ENCODE peak calls at places on chromosomes 12 and 14, in nine cellular contexts. R is neural progenitor cell, V is lower leg skin, J is tibial artery, T is AG04449, L is mucosa of descending colon, B is heart left ventricle, U is OCI-LY7, Q is cardiac muscle cell. X is an unnamed sample.

GRCh38 chr12:31589896-31590729 is 823 bp downstream of the DENND5B start:
- DNase-seq in R (peak; percentile 84), U (peak; percentile 81), J (peak; percentile 86), V (peak; percentile 19), B (peak; percentile 81), L (peak; percentile 80), T (no peak), Q (peak; percentile 72), X (peak; percentile 52)

GRCh38 chr12:32467959-32468863 is 68.9 kb downstream of the FGD4 start:
- DNase-seq in Q (no peak), U (peak; percentile 80), L (no peak), V (no peak), J (no peak), T (no peak), B (peak; percentile 46), R (no peak), X (no peak)

GRCh38 chr12:716506-716905 is 35.9 kb upstream of the WNK1 start:
- DNase-seq in V (no peak), B (peak; percentile 84), T (no peak), R (no peak), J (no peak), U (peak; percentile 14), L (no peak), Q (peak; percentile 78), X (no peak)

GRCh38 chr14:93906341-93907329 is 20.5 kb upstream of the FAM181A start:
- DNase-seq in V (peak; percentile 24), U (peak; percentile 72), B (no peak), T (no peak), Q (peak; percentile 52), L (no peak), R (peak; percentile 78), J (peak; percentile 74), X (no peak)

GRCh38 chr14:81400202-81400678 is at the start of gene STON2:
- DNase-seq in J (no peak), L (no peak), V (peak; percentile 68), B (peak; percentile 33), Q (peak; percentile 33), R (no peak), T (no peak), U (no peak), X (peak; percentile 69)

GRCh38 chr14:30848449-30849240 is 25.7 kb upstream of the COCH start:
- DNase-seq in J (no peak), U (no peak), V (no peak), T (no peak), B (no peak), Q (no peak), L (no peak), R (no peak), X (no peak)

GRCh38 chr14:99562848-99563748 is 40.9 kb downstream of the CCDC85C start:
- DNase-seq in Q (peak; percentile 78), B (peak; percentile 87), R (peak; percentile 97), U (no peak), T (no peak), L (peak; percentile 86), V (no peak), J (peak; percentile 84), X (peak; percentile 27)

GRCh38 chr12:106791531-106791930 is 17.0 kb downstream of the RIC8B start:
- DNase-seq in B (no peak), T (no peak), R (no peak), J (no peak), U (no peak), V (no peak), L (no peak), Q (no peak), X (no peak)

DNA sequence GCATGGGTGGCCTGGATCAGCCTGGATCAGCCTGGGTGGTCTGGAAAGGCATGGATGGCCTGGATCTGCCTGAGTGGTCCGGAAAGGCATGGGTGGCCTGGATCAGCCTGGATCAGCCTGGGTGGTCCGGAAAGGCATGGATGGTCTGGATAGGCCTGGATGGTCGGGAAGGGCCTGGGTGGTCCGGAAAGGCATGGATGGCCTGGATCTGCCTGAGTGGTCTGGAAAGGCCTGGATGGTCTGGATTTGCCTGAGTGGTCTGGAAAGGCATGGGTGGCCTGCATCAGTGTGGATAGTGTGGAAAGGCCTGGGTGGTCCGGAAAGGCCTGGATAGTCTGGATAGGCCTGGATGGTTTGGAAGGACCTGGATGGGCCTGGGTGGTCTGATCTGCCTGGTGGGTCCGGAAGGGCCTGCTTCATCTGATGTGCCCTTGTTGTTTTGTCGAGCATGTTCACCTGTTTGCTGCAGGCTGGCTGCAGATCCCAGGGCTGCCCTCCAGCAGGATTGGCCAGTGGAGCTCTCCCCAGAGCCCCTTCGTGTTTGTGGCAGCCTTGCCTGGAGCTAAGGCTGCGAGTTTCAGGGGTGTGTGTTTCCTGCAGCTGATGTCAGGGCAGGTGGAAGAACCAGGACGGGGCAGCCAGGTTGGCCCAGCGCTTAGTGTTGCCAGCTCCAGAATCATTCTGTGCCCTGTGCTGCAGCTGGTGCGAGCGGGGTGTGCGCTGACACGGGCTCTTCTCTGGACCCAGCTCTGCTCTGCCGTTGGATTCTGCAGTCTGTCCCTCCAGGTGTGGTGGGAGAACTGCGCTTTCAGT is 19.3 kb upstream of the TEX22 start:
- DNase-seq in U (no peak), L (peak; percentile 34), V (no peak), R (no peak), J (no peak), T (no peak), B (no peak), Q (no peak), X (no peak)
- H3K4me3 ChIP-seq in U (no peak overlapping the region), L (no peak overlapping the region), V (no peak overlapping the region), R (no peak overlapping the region), J (no peak overlapping the region), T (no peak overlapping the region), B (no peak overlapping the region), Q (no peak overlapping the region), X (no peak overlapping the region)

DNA sequence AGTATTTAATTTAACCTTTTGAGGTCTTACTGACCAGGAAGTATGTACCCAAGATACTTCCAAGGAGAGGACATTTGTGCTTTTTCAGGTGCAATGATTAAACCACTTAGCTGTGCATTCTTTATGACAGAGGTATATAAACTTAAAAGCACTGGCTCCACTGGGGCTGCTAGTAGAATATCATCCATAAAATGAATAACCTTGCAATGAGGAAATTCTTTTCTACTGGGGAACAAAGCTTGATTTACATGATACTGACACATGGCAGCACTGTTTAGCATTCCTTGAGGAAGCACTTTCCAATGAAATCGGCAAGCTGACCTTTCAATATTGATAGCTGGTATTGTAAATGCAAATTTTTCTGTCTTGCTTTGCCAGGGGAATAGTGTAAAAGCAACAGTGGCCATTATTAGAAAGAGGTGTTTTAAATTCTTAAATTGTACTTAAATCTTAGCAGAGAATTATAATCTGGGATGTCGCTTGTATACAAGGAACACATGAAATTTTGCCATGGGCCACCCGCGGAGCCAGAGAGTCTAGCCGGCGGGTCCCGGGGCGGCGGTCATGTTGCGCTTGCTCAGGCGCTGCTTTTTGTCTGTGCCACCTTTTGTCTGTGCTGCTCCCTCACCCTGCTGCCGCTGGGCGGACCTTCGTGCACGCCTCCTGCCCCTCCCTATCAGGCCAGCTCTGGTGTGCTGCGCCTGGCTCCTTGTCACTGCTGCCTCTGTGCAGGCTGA is 20.9 kb upstream of the BLTP3B start:
- DNase-seq in V (peak; percentile 65), R (peak; percentile 93), Q (peak; percentile 64), B (peak; percentile 91), L (peak; percentile 91), U (no peak), J (peak; percentile 84), T (no peak), X (peak; percentile 49)
- TF ChIP-seq CTCF in V (no peak), R (peak; percentile 31), Q (peak; percentile 13), B (peak; percentile 23), L (no peak), U (no peak), J (peak; percentile 24), T (no peak), X (no peak)

GRCh38 chr12:109291531-109292341 is 17.3 kb downstream of the FOXN4 start:
- DNase-seq in V (peak; percentile 33), U (no peak), R (peak; percentile 96), Q (peak; percentile 41), T (no peak), J (peak; percentile 77), B (peak; percentile 83), L (peak; percentile 73), X (peak; percentile 17)
- H3K4me3 ChIP-seq in V (no peak overlapping the region), U (no peak overlapping the region), R (no peak overlapping the region), Q (no peak overlapping the region), T (no peak overlapping the region), J (peak overlapping the region; percentile 51), B (peak overlapping the region; percentile 2), L (no peak overlapping the region), X (peak overlapping the region; percentile 10)

GRCh38 chr12:87348071-87348470 is 681.1 kb downstream of the C12orf50 start:
- DNase-seq in L (no peak), Q (no peak), V (no peak), T (no peak), R (no peak), U (no peak), J (no peak), B (no peak), X (no peak)

DNA sequence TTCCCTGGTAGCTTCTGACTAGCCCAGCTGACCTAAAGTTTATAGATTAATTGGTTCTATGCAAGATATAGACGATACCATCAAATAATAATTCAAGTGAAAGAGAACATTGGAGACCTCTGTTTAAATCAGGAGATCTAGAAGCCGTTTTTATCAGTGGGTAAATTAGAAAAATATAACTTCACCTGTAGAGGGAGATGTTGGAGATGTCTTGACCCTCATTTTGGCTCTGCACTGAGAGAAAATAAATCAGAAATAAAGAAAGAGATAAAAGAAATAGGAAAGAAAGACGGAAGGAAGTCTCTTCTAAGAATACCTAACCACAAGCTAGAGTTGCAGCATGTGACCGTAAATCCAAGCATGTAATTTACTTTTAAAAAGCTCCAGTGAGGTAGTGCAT is 684.5 kb downstream of the C12orf50 start:
- DNase-seq in J (no peak), B (no peak), U (no peak), Q (no peak), L (no peak), V (no peak), R (no peak), T (no peak), X (no peak)
- TF ChIP-seq CTCF in J (no peak), B (no peak), U (peak; percentile 28), Q (no peak), L (no peak), V (no peak), R (peak; percentile 43), T (no peak), X (no peak)

DNA sequence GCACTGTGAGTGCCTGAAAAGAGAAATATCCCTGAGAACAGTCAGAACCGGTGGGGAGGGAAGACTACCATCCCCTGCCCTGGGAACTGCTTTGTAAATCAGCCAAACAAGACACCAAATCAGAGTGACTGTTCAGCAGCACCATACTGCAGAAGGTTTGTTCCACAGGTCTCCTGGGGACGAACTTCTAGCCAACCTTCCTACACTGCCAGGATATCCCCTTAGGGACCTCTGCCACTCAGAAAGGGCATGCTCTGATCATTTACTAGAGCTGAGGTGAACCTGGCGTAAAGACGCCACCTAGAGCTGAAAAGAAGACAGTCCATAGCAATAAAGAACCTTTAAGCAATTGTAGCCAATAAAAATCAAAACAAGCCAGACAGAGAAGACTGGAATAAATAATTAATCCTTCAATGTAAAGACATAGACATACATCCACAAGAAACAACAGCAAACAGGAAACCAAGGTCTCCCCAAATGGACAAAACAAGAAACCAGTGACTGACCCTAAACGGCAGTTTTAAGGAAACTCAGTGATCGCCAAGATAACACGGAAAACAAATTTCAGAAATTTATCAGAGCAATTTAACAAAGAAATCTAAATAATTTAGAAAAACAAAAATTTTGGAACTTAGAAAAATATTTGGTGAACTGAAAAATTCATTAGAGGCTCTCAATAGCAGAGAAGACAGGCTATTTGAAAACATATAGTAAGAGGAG is 228.1 kb upstream of the AMIGO2 start:
- DNase-seq in Q (peak; percentile 84), T (no peak), U (peak; percentile 76), B (no peak), J (peak; percentile 70), V (no peak), R (peak; percentile 68), L (no peak), X (peak; percentile 81)
- H3K4me3 ChIP-seq in Q (no peak overlapping the region), T (no peak overlapping the region), U (no peak overlapping the region), B (no peak overlapping the region), J (no peak overlapping the region), V (no peak overlapping the region), R (no peak overlapping the region), L (no peak overlapping the region), X (no peak overlapping the region)